ENCODE peak calls at places on chromosomes 6 and 20, in seven cellular contexts. One of them, this sample, is unnamed.

GRCh38 chr6:136548582-136549330 is 1.5 kb downstream of the MAP7 start:
- DNase-seq in left ventricle myocardium inferior: no peak
- DNase-seq in fibroblast of pulmonary artery: no peak
- DNase-seq in neural crest cell: no peak
- DNase-seq in brain microvascular endothelial cell: no peak
- DNase-seq in endothelial cell: no peak
- DNase-seq in mucosa of descending colon: no peak
- DNase-seq in this sample: no peak

GRCh38 chr6:104728444-104728843 is 131.3 kb downstream of the HACE1 start:
- DNase-seq in endothelial cell: no peak
- DNase-seq in brain microvascular endothelial cell: no peak
- DNase-seq in left ventricle myocardium inferior: no peak
- DNase-seq in mucosa of descending colon: no peak
- DNase-seq in fibroblast of pulmonary artery: peak; percentile 52
- DNase-seq in neural crest cell: no peak
- DNase-seq in this sample: no peak

GRCh38 chr6:29584821-29585220 is at the start of gene OR2H2:
- DNase-seq in mucosa of descending colon: no peak
- DNase-seq in neural crest cell: no peak
- DNase-seq in endothelial cell: no peak
- DNase-seq in left ventricle myocardium inferior: no peak
- DNase-seq in fibroblast of pulmonary artery: no peak
- DNase-seq in brain microvascular endothelial cell: no peak
- DNase-seq in this sample: no peak

GRCh38 chr20:3071610-3072529 is at the start of gene OXT:
- DNase-seq in brain microvascular endothelial cell: no peak
- DNase-seq in left ventricle myocardium inferior: peak; percentile 56
- DNase-seq in fibroblast of pulmonary artery: no peak
- DNase-seq in neural crest cell: no peak
- DNase-seq in endothelial cell: no peak
- DNase-seq in mucosa of descending colon: peak; percentile 56
- DNase-seq in this sample: peak; percentile 43

GRCh38 chr6:53888931-53889330 is 94.1 kb downstream of the LRRC1 start:
- DNase-seq in fibroblast of pulmonary artery: no peak
- DNase-seq in mucosa of descending colon: no peak
- DNase-seq in endothelial cell: no peak
- DNase-seq in left ventricle myocardium inferior: no peak
- DNase-seq in neural crest cell: no peak
- DNase-seq in brain microvascular endothelial cell: no peak
- DNase-seq in this sample: no peak

GRCh38 chr20:44979090-44979621 is 12.8 kb downstream of the STK4 start:
- DNase-seq in mucosa of descending colon: no peak
- DNase-seq in endothelial cell: no peak
- DNase-seq in neural crest cell: no peak
- DNase-seq in fibroblast of pulmonary artery: peak; percentile 59
- DNase-seq in brain microvascular endothelial cell: peak; percentile 63
- DNase-seq in left ventricle myocardium inferior: no peak
- DNase-seq in this sample: peak; percentile 63

GRCh38 chr6:150887978-150888563 is 22.6 kb downstream of the MTHFD1L start:
- DNase-seq in fibroblast of pulmonary artery: no peak
- DNase-seq in endothelial cell: no peak
- DNase-seq in neural crest cell: no peak
- DNase-seq in mucosa of descending colon: no peak
- DNase-seq in brain microvascular endothelial cell: no peak
- DNase-seq in left ventricle myocardium inferior: no peak
- DNase-seq in this sample: no peak

GRCh38 chr20:46438156-46438750 is 31.8 kb upstream of the ELMO2 start:
- DNase-seq in brain microvascular endothelial cell: peak; percentile 47
- DNase-seq in fibroblast of pulmonary artery: peak; percentile 56
- DNase-seq in neural crest cell: no peak
- DNase-seq in mucosa of descending colon: no peak
- DNase-seq in endothelial cell: peak; percentile 9
- DNase-seq in left ventricle myocardium inferior: no peak
- DNase-seq in this sample: no peak

GRCh38 chr20:8020314-8021079 is 936 bp upstream of the TMX4 start:
- DNase-seq in brain microvascular endothelial cell: no peak
- DNase-seq in endothelial cell: no peak
- DNase-seq in fibroblast of pulmonary artery: no peak
- DNase-seq in neural crest cell: no peak
- DNase-seq in mucosa of descending colon: no peak
- DNase-seq in left ventricle myocardium inferior: no peak
- DNase-seq in this sample: no peak

GRCh38 chr6:43695078-43695966 is 7.7 kb upstream of the MRPS18A start:
- DNase-seq in neural crest cell: no peak
- DNase-seq in mucosa of descending colon: peak; percentile 85
- DNase-seq in left ventricle myocardium inferior: peak; percentile 46
- DNase-seq in endothelial cell: no peak
- DNase-seq in brain microvascular endothelial cell: no peak
- DNase-seq in fibroblast of pulmonary artery: no peak
- DNase-seq in this sample: no peak

GRCh38 chr6:154302111-154302752 is 54.4 kb downstream of the IPCEF1 start:
- DNase-seq in fibroblast of pulmonary artery: peak; percentile 58
- DNase-seq in brain microvascular endothelial cell: peak; percentile 78
- DNase-seq in endothelial cell: no peak
- DNase-seq in left ventricle myocardium inferior: no peak
- DNase-seq in neural crest cell: no peak
- DNase-seq in mucosa of descending colon: no peak
- DNase-seq in this sample: no peak

GRCh38 chr6:36467625-36468024 is 24.8 kb downstream of the KCTD20 start:
- DNase-seq in mucosa of descending colon: no peak
- DNase-seq in left ventricle myocardium inferior: no peak
- DNase-seq in endothelial cell: no peak
- DNase-seq in fibroblast of pulmonary artery: no peak
- DNase-seq in brain microvascular endothelial cell: no peak
- DNase-seq in neural crest cell: no peak
- DNase-seq in this sample: no peak

GRCh38 chr20:640674-641515 is 12.1 kb downstream of the SRXN1 start:
- DNase-seq in endothelial cell: no peak
- DNase-seq in mucosa of descending colon: no peak
- DNase-seq in left ventricle myocardium inferior: no peak
- DNase-seq in neural crest cell: no peak
- DNase-seq in fibroblast of pulmonary artery: no peak
- DNase-seq in brain microvascular endothelial cell: no peak
- DNase-seq in this sample: no peak

GRCh38 chr6:134097114-134097707 is 44.8 kb upstream of the SLC2A12 start:
- DNase-seq in left ventricle myocardium inferior: no peak
- DNase-seq in fibroblast of pulmonary artery: peak; percentile 86
- DNase-seq in mucosa of descending colon: no peak
- DNase-seq in neural crest cell: peak; percentile 81
- DNase-seq in endothelial cell: peak; percentile 71
- DNase-seq in brain microvascular endothelial cell: peak; percentile 56
- DNase-seq in this sample: peak; percentile 40

GRCh38 chr20:32970115-32970972 is 33.9 kb downstream of the SUN5 start:
- DNase-seq in left ventricle myocardium inferior: no peak
- DNase-seq in neural crest cell: peak; percentile 0
- DNase-seq in fibroblast of pulmonary artery: no peak
- DNase-seq in brain microvascular endothelial cell: no peak
- DNase-seq in mucosa of descending colon: no peak
- DNase-seq in endothelial cell: no peak
- DNase-seq in this sample: no peak

DNA sequence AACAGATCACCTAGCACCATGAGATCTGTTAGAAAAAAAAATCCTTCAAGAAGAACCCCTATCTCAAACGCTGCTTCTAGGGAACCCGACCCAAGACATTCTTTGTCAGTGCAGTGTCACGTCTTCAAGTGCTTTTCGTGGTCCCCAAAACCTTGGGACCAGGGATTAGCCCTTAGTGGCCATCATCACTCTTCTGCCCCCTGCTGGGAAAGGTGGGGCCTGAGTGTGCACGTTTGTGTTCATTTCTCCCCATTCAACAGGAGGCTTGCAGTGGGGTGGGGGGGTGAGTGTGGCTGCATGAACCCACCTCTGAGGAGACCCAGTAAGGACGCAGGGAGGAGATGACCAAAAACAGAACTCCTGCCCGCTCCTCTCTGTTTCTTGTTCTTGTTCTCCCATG is 218.2 kb upstream of the RNF24 start:
- DNase-seq in fibroblast of pulmonary artery: no peak
- DNase-seq in brain microvascular endothelial cell: no peak
- DNase-seq in neural crest cell: no peak
- DNase-seq in mucosa of descending colon: no peak
- DNase-seq in endothelial cell: no peak
- DNase-seq in left ventricle myocardium inferior: no peak
- DNase-seq in this sample: no peak
- TF ChIP-seq CTCF in fibroblast of pulmonary artery: peak; percentile 22
- TF ChIP-seq CTCF in brain microvascular endothelial cell: peak; percentile 36
- TF ChIP-seq CTCF in neural crest cell: no peak
- TF ChIP-seq CTCF in mucosa of descending colon: no peak
- TF ChIP-seq CTCF in endothelial cell: no peak
- TF ChIP-seq CTCF in left ventricle myocardium inferior: no peak
- TF ChIP-seq CTCF in this sample: no peak

GRCh38 chr20:38731738-38732113 is 7.4 kb downstream of the SLC32A1 start:
- DNase-seq in left ventricle myocardium inferior: no peak
- DNase-seq in neural crest cell: no peak
- DNase-seq in brain microvascular endothelial cell: no peak
- DNase-seq in fibroblast of pulmonary artery: no peak
- DNase-seq in endothelial cell: no peak
- DNase-seq in mucosa of descending colon: no peak
- DNase-seq in this sample: no peak
- TF ChIP-seq CTCF in left ventricle myocardium inferior: no peak
- TF ChIP-seq CTCF in neural crest cell: peak; percentile 5
- TF ChIP-seq CTCF in brain microvascular endothelial cell: no peak
- TF ChIP-seq CTCF in fibroblast of pulmonary artery: no peak
- TF ChIP-seq CTCF in endothelial cell: peak; percentile 49
- TF ChIP-seq CTCF in mucosa of descending colon: no peak
- TF ChIP-seq CTCF in this sample: peak; percentile 30

GRCh38 chr20:59425572-59425971 is 125.2 kb downstream of the EDN3 start:
- DNase-seq in mucosa of descending colon: no peak
- DNase-seq in endothelial cell: no peak
- DNase-seq in left ventricle myocardium inferior: no peak
- DNase-seq in brain microvascular endothelial cell: no peak
- DNase-seq in fibroblast of pulmonary artery: no peak
- DNase-seq in neural crest cell: no peak
- DNase-seq in this sample: no peak

GRCh38 chr20:59431014-59431413 is 130.6 kb downstream of the EDN3 start:
- DNase-seq in endothelial cell: no peak
- DNase-seq in brain microvascular endothelial cell: no peak
- DNase-seq in neural crest cell: no peak
- DNase-seq in left ventricle myocardium inferior: no peak
- DNase-seq in fibroblast of pulmonary artery: no peak
- DNase-seq in mucosa of descending colon: no peak
- DNase-seq in this sample: no peak

GRCh38 chr20:59424976-59425375 is 124.6 kb downstream of the EDN3 start:
- DNase-seq in endothelial cell: no peak
- DNase-seq in neural crest cell: no peak
- DNase-seq in fibroblast of pulmonary artery: no peak
- DNase-seq in brain microvascular endothelial cell: no peak
- DNase-seq in mucosa of descending colon: no peak
- DNase-seq in left ventricle myocardium inferior: no peak
- DNase-seq in this sample: no peak

GRCh38 chr20:59428006-59428405 is 127.6 kb downstream of the EDN3 start:
- DNase-seq in left ventricle myocardium inferior: no peak
- DNase-seq in fibroblast of pulmonary artery: no peak
- DNase-seq in neural crest cell: no peak
- DNase-seq in mucosa of descending colon: no peak
- DNase-seq in brain microvascular endothelial cell: no peak
- DNase-seq in endothelial cell: no peak
- DNase-seq in this sample: no peak

DNA sequence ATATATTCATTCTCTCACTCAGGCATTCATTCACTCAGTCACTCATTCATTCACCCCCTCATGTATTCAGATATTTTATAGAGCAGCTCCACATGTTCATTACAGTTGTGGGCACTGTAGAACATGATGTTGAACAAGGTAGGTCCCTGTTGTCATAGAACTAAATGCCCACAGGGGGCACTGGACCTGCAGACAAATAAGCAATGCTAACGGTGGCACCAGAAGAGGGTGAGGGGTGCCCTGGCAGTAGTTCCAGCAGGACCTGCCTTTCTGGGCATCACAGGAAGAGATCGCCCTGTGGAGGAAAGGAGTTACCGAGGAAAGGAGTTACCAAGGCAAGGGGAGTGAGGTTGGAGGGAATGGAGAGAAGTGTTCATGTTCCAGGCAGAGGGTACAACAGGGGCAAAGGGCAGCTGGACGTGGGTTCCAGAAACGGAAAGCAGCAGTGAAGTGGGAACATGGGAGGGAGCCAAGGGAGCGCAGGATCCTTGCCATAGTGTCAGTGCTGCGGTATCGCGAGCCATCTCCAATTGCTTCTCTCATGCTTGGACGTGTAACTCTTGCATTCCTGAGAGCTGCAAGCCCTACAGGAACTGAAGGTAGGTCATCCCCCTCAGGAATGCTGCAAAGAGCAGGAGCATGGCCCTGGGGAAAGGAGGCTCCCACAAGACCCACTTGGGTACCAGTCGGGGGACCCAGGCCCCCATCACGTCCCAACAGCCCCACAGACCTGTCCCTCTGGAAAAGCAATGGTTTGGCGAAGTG is 128.2 kb downstream of the EDN3 start:
- DNase-seq in brain microvascular endothelial cell: no peak
- DNase-seq in fibroblast of pulmonary artery: no peak
- DNase-seq in neural crest cell: no peak
- DNase-seq in endothelial cell: no peak
- DNase-seq in left ventricle myocardium inferior: no peak
- DNase-seq in mucosa of descending colon: no peak
- DNase-seq in this sample: no peak
- TF ChIP-seq CTCF in brain microvascular endothelial cell: no peak
- TF ChIP-seq CTCF in fibroblast of pulmonary artery: no peak
- TF ChIP-seq CTCF in neural crest cell: peak; percentile 43
- TF ChIP-seq CTCF in endothelial cell: peak; percentile 43
- TF ChIP-seq CTCF in left ventricle myocardium inferior: no peak
- TF ChIP-seq CTCF in mucosa of descending colon: no peak
- TF ChIP-seq CTCF in this sample: no peak

DNA sequence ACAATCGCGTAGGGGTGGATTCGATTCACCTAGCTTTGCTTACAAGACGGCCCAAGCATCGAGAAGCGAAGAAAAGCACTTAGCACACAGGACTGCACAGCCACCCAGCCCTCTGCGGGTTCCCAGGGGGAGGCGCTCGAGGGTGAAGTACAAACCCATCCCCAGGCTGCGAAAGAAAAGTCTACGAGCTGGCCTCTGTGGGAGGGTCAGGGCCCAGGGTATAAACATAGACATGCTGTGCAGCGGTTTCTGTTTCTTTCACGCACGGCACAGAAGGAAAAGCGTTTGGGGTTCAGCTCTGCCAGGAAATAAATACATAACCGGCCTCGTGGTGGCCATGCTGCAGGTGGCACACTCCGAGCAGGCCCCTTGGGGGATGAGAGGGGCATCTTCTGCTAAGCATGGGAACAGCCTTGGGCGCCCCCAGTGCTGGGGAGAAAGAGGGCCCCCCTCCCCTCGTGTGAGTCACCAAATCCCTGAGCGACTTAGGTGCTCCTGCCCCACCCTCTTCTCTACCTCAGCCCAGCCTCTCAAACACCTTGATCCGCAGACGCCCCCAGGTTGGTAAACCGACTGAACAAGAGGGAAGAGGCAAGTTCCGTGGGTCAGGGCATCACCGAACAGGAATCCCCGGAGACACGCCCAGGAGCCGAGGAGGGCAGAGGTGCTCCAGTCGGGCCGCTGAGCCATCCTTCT is 91.6 kb upstream of the RIPOR2 start:
- DNase-seq in mucosa of descending colon: peak; percentile 60
- DNase-seq in neural crest cell: no peak
- DNase-seq in fibroblast of pulmonary artery: no peak
- DNase-seq in endothelial cell: no peak
- DNase-seq in left ventricle myocardium inferior: no peak
- DNase-seq in brain microvascular endothelial cell: no peak
- DNase-seq in this sample: peak; percentile 58
- TF ChIP-seq CTCF in mucosa of descending colon: no peak
- TF ChIP-seq CTCF in neural crest cell: no peak
- TF ChIP-seq CTCF in fibroblast of pulmonary artery: no peak
- TF ChIP-seq CTCF in endothelial cell: no peak
- TF ChIP-seq CTCF in left ventricle myocardium inferior: no peak
- TF ChIP-seq CTCF in brain microvascular endothelial cell: no peak
- TF ChIP-seq CTCF in this sample: peak; percentile 40